ENCODE peak calls at places on chromosomes 5 and 9, in four cellular contexts. U is activated CD8-positive, alpha-beta memory T cell treated with anti-CD3 and anti-CD28 coated beads for 48 hours; T is NCI-H345; E is CD8-positive, alpha-beta memory T cell. X is an unnamed sample.
A peak's percentile ranks its signal among the peaks of the same experiment; 100 is the strongest.

GRCh38 chr9:100213730-100214477 is 114.9 kb downstream of the INVS start:
- DNase-seq in U (no peak), T (no peak), E (no peak), X (no peak)

GRCh38 chr5:130528474-130528873 is 624.2 kb downstream of the CHSY3 start:
- DNase-seq in U (no peak), T (no peak), E (no peak), X (no peak)

GRCh38 chr9:27933210-27934062 is 360.2 kb upstream of the C9orf72 start:
- DNase-seq in U (no peak), T (peak; percentile 77), E (no peak), X (no peak)

GRCh38 chr5:66333192-66333591 is 189.1 kb downstream of the SREK1 start:
- DNase-seq in U (no peak), T (no peak), E (no peak), X (no peak)

GRCh38 chr5:10679336-10679988 is 81.6 kb downstream of the DAP start:
- DNase-seq in U (no peak), T (no peak), E (no peak), X (no peak)

GRCh38 chr9:5062631-5063030 is 77.6 kb downstream of the JAK2 start:
- DNase-seq in U (no peak), T (no peak), E (no peak), X (no peak)

GRCh38 chr9:94586814-94587213 is 6.8 kb downstream of the FBP2 start:
- DNase-seq in U (no peak), T (no peak), E (no peak), X (no peak)

GRCh38 chr5:175671013-175671412 is 13.1 kb downstream of the HRH2 start:
- DNase-seq in U (no peak), T (no peak), E (no peak), X (no peak)

GRCh38 chr9:131707677-131708612 is 31.9 kb downstream of the RAPGEF1 start:
- DNase-seq in U (no peak), T (no peak), E (no peak), X (no peak)

GRCh38 chr5:54673523-54674225 is 156.1 kb downstream of the SNX18 start:
- DNase-seq in U (peak; percentile 3), T (no peak), E (peak; percentile 24), X (peak; percentile 7)

GRCh38 chr9:83266618-83267543 is 203.9 kb upstream of the RASEF start:
- DNase-seq in U (no peak), T (no peak), E (no peak), X (no peak)

GRCh38 chr5:3179220-3179619 is 416.4 kb upstream of the IRX1 start:
- DNase-seq in U (no peak), T (no peak), E (no peak), X (no peak)

GRCh38 chr5:7857918-7858632 is 7.1 kb upstream of the CFAP90 start:
- DNase-seq in U (no peak), T (no peak), E (no peak), X (no peak)

GRCh38 chr5:113452941-113453340 is 18.2 kb upstream of the TSSK1B start:
- DNase-seq in U (no peak), T (no peak), E (no peak), X (no peak)

GRCh38 chr9:91855196-91855595 is 94.8 kb downstream of the ROR2 start:
- DNase-seq in U (no peak), T (no peak), E (no peak), X (no peak)

GRCh38 chr5:103075442-103075841 is 44.5 kb downstream of the GIN1 start:
- DNase-seq in U (no peak), T (no peak), E (no peak), X (no peak)

X was measured in stimulated activated naive CD4-positive, alpha-beta T cell.